ENCODE peak calls at places on chromosomes 4 and X, in five cellular contexts. E, N, Q, Z and C are unnamed samples.

GRCh38 chrX:20315140-20315539 is 48.4 kb upstream of the RPS6KA3 start:
- DNase-seq in N (no peak), Q (no peak), E (peak), Z (no peak), C (no peak)

GRCh38 chrX:7690842-7691241 is 152.1 kb upstream of the VCX start:
- DNase-seq in Z (no peak), N (no peak), E (no peak), Q (no peak), C (no peak)

GRCh38 chr4:139085141-139085540 is 69.6 kb downstream of the NOCT start:
- DNase-seq in E (no peak), N (peak), Z (no peak), Q (no peak), C (no peak)

GRCh38 chr4:66906314-66906713 is 639.0 kb downstream of the CENPC start:
- DNase-seq in N (no peak), Z (no peak), E (no peak), Q (no peak), C (no peak)

GRCh38 chr4:116953947-116954346 is 131.4 kb downstream of the TRAM1L1 start:
- DNase-seq in Z (peak), E (no peak), Q (no peak), N (no peak), C (no peak)

GRCh38 chrX:40104649-40105015 is 6.9 kb upstream of the BCOR start:
- DNase-seq in N (peak), E (peak), Q (no peak), Z (peak), C (no peak)

GRCh38 chrX:68060506-68061205 is 372.6 kb downstream of the OPHN1 start:
- DNase-seq in Z (no peak), N (no peak), E (no peak), Q (no peak), C (no peak)

GRCh38 chr4:72391281-72391680 is 177.7 kb downstream of the ADAMTS3 start:
- DNase-seq in Q (no peak), Z (no peak), N (no peak), E (no peak), C (no peak)

GRCh38 chrX:141936080-141936479 is 32.4 kb downstream of the MAGEC1 start:
- DNase-seq in Z (no peak), E (no peak), N (no peak), Q (no peak), C (no peak)

GRCh38 chr4:85905761-85906160 is 430.8 kb downstream of the ARHGAP24 start:
- DNase-seq in Z (no peak), N (no peak), Q (no peak), E (no peak), C (no peak)

GRCh38 chr4:118935819-118936218 is 47.2 kb downstream of the SYNPO2 start:
- DNase-seq in N (peak), Z (no peak), E (no peak), Q (no peak), C (no peak)

GRCh38 chr4:100246697-100247096 is 56.4 kb upstream of the DDIT4L start:
- DNase-seq in E (no peak), Z (no peak), N (no peak), Q (no peak), C (no peak)

GRCh38 chr4:140291259-140291658 is 82.2 kb upstream of the SCOC start:
- DNase-seq in N (peak), E (no peak), Q (no peak), Z (peak), C (no peak)

GRCh38 chrX:56268888-56269287 is 36.7 kb downstream of the KLF8 start:
- DNase-seq in Z (no peak), Q (no peak), N (peak), E (peak), C (no peak)

GRCh38 chr4:47763279-47763678 is 74.6 kb downstream of the CORIN start:
- DNase-seq in Q (no peak), N (no peak), E (no peak), Z (no peak), C (no peak)

GRCh38 chrX:48897157-48897620 is 379 bp downstream of the TIMM17B start:
- DNase-seq in E (peak), Z (peak), N (peak), Q (no peak), C (peak)

GRCh38 chrX:11750051-11750450 is 8.0 kb upstream of the MSL3 start:
- DNase-seq in Q (no peak), E (no peak), N (no peak), Z (no peak), C (no peak)

GRCh38 chr4:173448919-173449641 is 50.2 kb upstream of the SCRG1 start:
- DNase-seq in E (peak), Z (no peak), N (no peak), Q (no peak), C (no peak)

GRCh38 chr4:168655182-168655581 is 158.3 kb downstream of the PALLD start:
- DNase-seq in N (no peak), Z (no peak), Q (no peak), E (no peak), C (no peak)

GRCh38 chr4:141486375-141486997 is 149.9 kb upstream of the IL15 start:
- DNase-seq in N (peak), Q (no peak), Z (no peak), E (no peak), C (no peak)

GRCh38 chrX:20530319-20530979 is 263.7 kb upstream of the RPS6KA3 start:
- DNase-seq in N (peak), Z (peak), E (peak), Q (no peak), C (peak)

GRCh38 chr4:170080496-170080895 is 9.3 kb downstream of the AADAT start:
- DNase-seq in Q (no peak), Z (no peak), N (no peak), E (no peak), C (no peak)

GRCh38 chrX:152245231-152245630 is 106.9 kb upstream of the MAGEA10 start:
- DNase-seq in Z (no peak), E (no peak), Q (no peak), N (peak), C (no peak)

GRCh38 chrX:53831662-53832635 is 145.4 kb upstream of the HUWE1 start:
- DNase-seq in Z (peak), E (peak), Q (no peak), N (peak), C (no peak)
- TF ChIP-seq CTCF in Z (peak), E (peak), Q (no peak), N (peak), C (no peak)

GRCh38 chrX:135193740-135194139 is 22.5 kb upstream of the CT55 start:
- DNase-seq in Z (no peak), Q (no peak), N (no peak), E (no peak), C (no peak)
- TF ChIP-seq CTCF in Z (no peak), Q (no peak), N (no peak), E (no peak), C (no peak)

GRCh38 chrX:26445288-26445687 is 229.3 kb downstream of the MAGEB5 start:
- DNase-seq in E (no peak), Q (no peak), Z (no peak), N (no peak), C (no peak)

GRCh38 chrX:26442340-26442739 is 226.4 kb downstream of the MAGEB5 start:
- DNase-seq in Z (no peak), N (peak), E (no peak), Q (no peak), C (no peak)
- TF ChIP-seq CTCF in Z (peak), N (peak), E (no peak), Q (no peak), C (no peak)

GRCh38 chr4:3793545-3793944 is 27.4 kb downstream of the ADRA2C start:
- DNase-seq in E (no peak), Z (no peak), Q (no peak), N (no peak), C (no peak)

GRCh38 chr4:3791910-3792542 is 25.8 kb downstream of the ADRA2C start:
- DNase-seq in N (no peak), E (peak), Q (no peak), Z (peak), C (no peak)

GRCh38 chr4:3790006-3790561 is 23.9 kb downstream of the ADRA2C start:
- DNase-seq in N (no peak), E (no peak), Q (no peak), Z (no peak), C (no peak)

GRCh38 chr4:3791256-3791655 is 25.1 kb downstream of the ADRA2C start:
- DNase-seq in E (no peak), N (no peak), Q (no peak), Z (no peak), C (no peak)

DNA sequence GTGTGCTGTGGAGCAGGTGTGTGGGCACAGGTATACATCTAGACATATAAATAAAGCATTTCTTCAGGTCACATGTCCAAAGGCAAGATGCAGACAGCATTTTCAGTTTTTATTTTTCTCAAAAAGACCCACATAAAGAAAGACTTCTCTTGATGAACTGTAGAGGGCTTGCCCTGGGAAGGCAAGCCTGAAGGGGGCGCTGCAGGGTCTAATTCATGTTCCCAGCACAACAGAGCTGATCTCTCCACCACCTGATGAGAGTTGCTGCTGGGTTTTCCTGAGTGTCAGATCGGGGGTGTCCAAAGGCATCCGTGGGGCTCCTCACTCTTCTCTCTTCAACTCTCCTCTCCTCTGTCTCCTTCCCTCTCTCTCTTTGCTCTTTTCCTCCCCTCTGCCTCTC is 26.6 kb downstream of the ADRA2C start:
- DNase-seq in N (peak), Z (peak), E (no peak), Q (no peak), C (no peak)
- TF ChIP-seq CTCF in N (peak), Z (peak), E (peak), Q (no peak), C (no peak)

GRCh38 chrX:63128509-63128908 is 222.6 kb downstream of the SPIN4 start:
- DNase-seq in Z (peak), E (peak), Q (no peak), N (peak), C (no peak)
- TF ChIP-seq CTCF in Z (peak), E (peak), Q (peak), N (peak), C (no peak)

GRCh38 chr4:107742791-107743190 is 22.8 kb upstream of the PAPSS1 start:
- DNase-seq in Z (no peak), E (no peak), N (no peak), Q (no peak), C (no peak)

GRCh38 chr4:107742196-107742595 is 22.2 kb upstream of the PAPSS1 start:
- DNase-seq in N (no peak), E (no peak), Q (no peak), Z (no peak), C (no peak)

GRCh38 chr4:107740950-107741701 is 21.1 kb upstream of the PAPSS1 start:
- DNase-seq in E (no peak), Q (no peak), Z (no peak), N (peak), C (no peak)

GRCh38 chr4:107737470-107737869 is 17.4 kb upstream of the PAPSS1 start:
- DNase-seq in Q (no peak), E (no peak), Z (no peak), N (no peak), C (no peak)

GRCh38 chr4:107740381-107740780 is 20.3 kb upstream of the PAPSS1 start:
- DNase-seq in Q (no peak), E (peak), N (no peak), Z (no peak), C (no peak)
- TF ChIP-seq CTCF in Q (no peak), E (peak), N (no peak), Z (no peak), C (no peak)

GRCh38 chrX:74465424-74465823 is 44.1 kb downstream of the SLC16A2 start:
- DNase-seq in Z (no peak), E (no peak), N (peak), Q (no peak), C (no peak)
- TF ChIP-seq CTCF in Z (no peak), E (no peak), N (peak), Q (no peak), C (no peak)